ENCODE peak calls at places on chromosomes 12 and 14, in four cellular contexts. E is tibial nerve; U is CD4-positive, alpha-beta T cell; C is A673. V is an unnamed sample. For H3K9me3, the result is how much of the 10 kb centered on the place peaks cover.

GRCh38 chr12:8661016-8661415 is 1.6 kb downstream of the MFAP5 start:
- DNase-seq in E (no peak), U (no peak), C (no peak), V (no peak)

GRCh38 chr14:100487304-100487703 is 99.9 kb downstream of the BEGAIN start:
- DNase-seq in C (no peak), E (no peak), U (no peak), V (no peak)

GRCh38 chr14:71056168-71056567 is 148.9 kb downstream of the PCNX1 start:
- DNase-seq in C (no peak), U (no peak), E (no peak), V (no peak)

GRCh38 chr12:123908884-123909807 is 63.5 kb downstream of the CCDC92 start:
- DNase-seq in E (no peak), U (no peak), C (no peak), V (no peak)

GRCh38 chr14:104554608-104555401 is 24.8 kb upstream of the C14orf180 start:
- DNase-seq in E (no peak), U (no peak), C (no peak), V (no peak)

GRCh38 chr14:42222924-42223471 is 616.3 kb downstream of the LRFN5 start:
- DNase-seq in U (no peak), C (peak), E (peak), V (no peak)

GRCh38 chr12:99130808-99131538 is 485.9 kb downstream of the APAF1 start:
- DNase-seq in E (no peak), C (peak), U (no peak), V (no peak)

GRCh38 chr12:72390146-72390545 is 118.0 kb downstream of the TRHDE start:
- DNase-seq in U (no peak), E (no peak), C (peak), V (no peak)

GRCh38 chr14:104603623-104604401 is 760 bp downstream of the TMEM179 start:
- DNase-seq in E (no peak), U (no peak), C (no peak), V (no peak)

GRCh38 chr14:47195582-47195981 is 479.8 kb downstream of the MDGA2 start:
- DNase-seq in U (no peak), C (no peak), E (no peak), V (no peak)

GRCh38 chr14:96568646-96569045 is 66.5 kb downstream of the PAPOLA start:
- DNase-seq in U (no peak), E (no peak), C (no peak), V (no peak)

GRCh38 chr12:709631-710030 is 42.7 kb upstream of the WNK1 start:
- DNase-seq in U (no peak), E (no peak), C (no peak), V (no peak)

GRCh38 chr12:55073043-55074022 is 52.9 kb upstream of the OR9K2 start:
- DNase-seq in C (peak), U (peak), E (peak), V (peak)

GRCh38 chr14:21084988-21085853 is 13.2 kb downstream of the ZNF219 start:
- DNase-seq in C (no peak), U (no peak), E (no peak), V (no peak)

GRCh38 chr14:72049462-72049861 is 117.2 kb downstream of the RGS6 start:
- DNase-seq in C (peak), E (no peak), U (no peak), V (no peak)

DNA sequence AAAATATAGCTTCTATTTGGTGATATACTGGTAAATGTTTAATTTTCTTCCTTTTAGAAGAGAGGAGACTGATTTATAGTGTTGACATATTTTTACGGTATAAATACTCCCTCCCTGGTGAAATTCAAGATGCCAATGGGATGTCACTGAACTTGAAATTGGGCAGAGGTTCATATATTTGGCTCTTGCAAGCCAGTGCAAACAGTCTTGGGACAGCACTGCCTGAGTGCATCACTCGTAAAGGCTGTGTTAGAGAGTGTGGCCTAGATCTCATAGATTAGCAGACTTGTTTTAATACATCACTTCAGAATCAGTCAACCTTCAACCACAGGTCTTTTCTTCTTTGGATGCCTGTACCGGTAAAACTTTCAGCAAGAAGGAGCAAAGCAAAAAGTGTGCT is 681.0 kb downstream of the NRXN3 start:
- DNase-seq in C (no peak), U (no peak), E (no peak), V (no peak)
- H3K27ac ChIP-seq in C (no peak), U (no peak), E (no peak), V (no peak)

DNA sequence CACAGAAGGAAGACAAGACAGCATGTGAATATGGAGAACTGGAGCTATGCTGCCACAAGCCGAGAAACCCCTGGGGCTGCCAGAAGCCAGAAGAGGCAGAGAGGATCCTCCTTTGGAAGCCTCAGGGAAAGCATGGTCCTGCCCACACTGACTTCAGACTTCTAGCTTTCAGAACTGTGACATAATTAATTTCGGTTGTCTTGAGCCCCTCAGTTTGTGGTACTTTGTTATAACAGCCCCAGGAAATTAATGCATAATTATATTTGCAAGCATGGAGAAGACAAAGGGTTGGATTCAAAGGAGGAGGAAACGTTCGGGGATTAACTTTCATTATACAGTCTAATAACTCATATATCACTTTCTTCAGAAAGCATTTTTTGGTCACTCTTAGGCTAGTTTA is 1501.7 kb upstream of the FLRT2 start:
- DNase-seq in C (peak), U (no peak), E (no peak), V (no peak)
- H3K9me3 ChIP-seq in C (under half), U (under half), E (under half), V (under half)

GRCh38 chr12:2805146-2805525 is 7.3 kb upstream of the ITFG2 start:
- DNase-seq in E (no peak), C (no peak), U (no peak), V (no peak)

GRCh38 chr12:2801044-2801783 is 6.4 kb downstream of the FKBP4 start:
- DNase-seq in C (no peak), E (no peak), U (no peak), V (no peak)

GRCh38 chr12:2804390-2805145 is 7.9 kb upstream of the ITFG2 start:
- DNase-seq in E (peak), C (peak), U (no peak), V (no peak)

GRCh38 chr12:2806700-2807099 is 5.8 kb upstream of the ITFG2 start:
- DNase-seq in E (no peak), U (no peak), C (no peak), V (no peak)

GRCh38 chr12:2803635-2804380 is 8.7 kb upstream of the ITFG2 start:
- DNase-seq in C (no peak), U (no peak), E (no peak), V (no peak)
- H3K27ac ChIP-seq in C (no peak), U (no peak), E (peak), V (no peak)

GRCh38 chr12:64773386-64773785 is 14.2 kb upstream of the GNS start:
- DNase-seq in U (no peak), E (no peak), C (no peak), V (no peak)
- H3K9me3 ChIP-seq in U (under half), E (under half), C (under half), V (under half)

DNA sequence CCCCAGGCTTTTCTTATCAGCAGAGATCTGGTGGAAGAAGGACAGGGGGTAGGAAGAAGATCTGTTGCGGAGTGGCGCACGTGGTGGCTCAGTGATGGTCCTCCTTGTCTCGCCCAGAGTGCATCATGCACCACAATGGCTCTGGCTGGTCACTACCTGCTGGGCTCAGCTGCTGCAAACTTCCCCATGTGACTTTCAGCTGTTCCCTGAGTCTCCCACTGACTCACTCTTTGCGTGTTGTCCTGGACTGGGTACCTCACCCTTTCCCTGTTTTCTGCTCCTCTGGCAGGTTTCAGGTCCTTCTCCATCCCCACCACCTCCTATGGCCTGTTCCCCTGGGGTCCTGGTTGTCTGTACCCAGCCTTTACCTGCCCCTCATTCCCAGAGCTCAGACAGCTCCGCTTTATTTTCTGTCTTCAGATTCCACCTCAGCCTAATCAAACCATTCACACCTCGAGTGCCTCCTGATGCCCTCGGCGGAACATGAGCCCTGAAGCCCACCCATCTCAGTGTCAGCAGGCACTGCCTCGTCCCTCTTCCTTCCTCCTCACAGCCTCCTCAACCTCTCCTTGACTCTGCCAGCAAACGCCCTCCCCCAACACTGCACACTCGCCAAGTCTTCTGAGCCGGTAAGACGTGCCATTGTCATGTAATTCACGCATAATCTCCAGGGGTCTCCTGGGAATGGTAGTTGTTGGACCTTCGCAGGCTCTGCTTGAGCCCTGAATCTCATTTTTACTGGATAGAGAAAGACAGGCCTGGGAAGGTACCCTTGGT is 1.8 kb downstream of the C1R start:
- DNase-seq in U (no peak), C (peak), E (no peak), V (no peak)
- H3K27ac ChIP-seq in U (no peak), C (no peak), E (peak), V (no peak)

GRCh38 chr12:105522166-105522825 is 191.8 kb downstream of the C12orf75 start:
- DNase-seq in U (no peak), C (no peak), E (no peak), V (no peak)

GRCh38 chr12:105524961-105525360 is 194.5 kb downstream of the C12orf75 start:
- DNase-seq in U (no peak), C (no peak), E (no peak), V (no peak)

DNA sequence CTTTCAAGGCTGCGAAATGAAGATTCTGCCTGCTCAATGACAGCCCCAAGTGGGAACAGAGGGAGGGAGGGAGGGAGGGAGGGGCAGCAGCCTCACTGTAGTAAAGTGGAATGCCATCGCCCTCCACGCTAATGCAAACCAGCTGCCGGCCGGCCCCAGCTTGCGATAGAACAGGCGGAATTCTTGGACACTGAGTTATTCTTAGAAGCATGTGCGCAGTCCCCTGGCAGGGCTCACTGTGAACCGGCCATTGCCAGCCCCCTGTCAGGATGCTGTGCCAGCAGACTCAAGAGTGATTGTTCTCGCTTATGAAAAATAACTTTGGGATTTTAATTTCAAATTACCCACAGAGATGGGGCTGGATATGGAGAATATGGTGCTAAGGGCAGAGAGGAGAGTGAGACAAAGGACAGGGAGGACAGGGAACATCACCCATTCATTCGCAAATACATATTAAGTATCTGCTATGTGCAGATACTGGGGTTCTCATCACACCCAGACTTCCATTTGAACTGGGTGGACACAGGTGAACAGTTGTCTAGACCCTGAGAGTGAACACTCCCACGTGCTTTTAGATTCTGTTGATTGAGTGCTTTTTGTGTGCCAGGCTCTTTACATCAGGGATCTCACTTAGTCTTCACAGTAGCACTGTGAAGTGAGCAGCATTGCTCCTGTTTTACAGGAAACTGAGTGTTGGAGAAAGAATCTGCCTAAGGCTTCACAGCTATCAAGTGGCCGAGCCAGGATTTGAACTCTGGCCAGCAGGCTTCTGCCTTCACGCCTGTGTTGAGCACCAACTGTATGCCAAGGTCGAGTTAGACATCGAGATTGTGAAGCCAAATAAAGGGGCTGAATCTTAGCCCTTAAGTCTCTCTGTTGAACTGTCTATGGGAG is 192.9 kb downstream of the C12orf75 start:
- DNase-seq in C (peak), E (peak), U (no peak), V (no peak)
- H3K9me3 ChIP-seq in C (under half), E (under half), U (under half), V (under half)

GRCh38 chr14:77187649-77188012 is 6.0 kb downstream of the TMEM63C start:
- DNase-seq in U (no peak), C (no peak), E (no peak), V (no peak)
- H3K27ac ChIP-seq in U (no peak), C (no peak), E (no peak), V (no peak)

DNA sequence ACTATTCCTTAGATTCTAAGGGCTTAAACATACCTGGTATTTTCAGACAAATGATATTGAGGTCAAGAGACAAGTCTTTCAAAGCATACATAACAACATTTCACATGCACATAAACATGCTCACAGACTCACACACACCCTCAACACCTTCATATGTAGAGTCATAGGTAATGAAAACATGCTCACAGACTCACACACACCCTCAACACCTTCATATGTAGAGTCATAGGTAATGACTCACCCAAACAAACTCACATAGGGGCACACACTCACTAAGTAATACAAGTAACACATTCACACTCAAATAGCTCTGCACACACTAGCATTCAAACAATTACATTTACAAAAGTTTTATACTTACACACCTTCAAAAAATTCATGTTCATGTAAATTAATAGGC is 975.5 kb downstream of the TMEM121 start:
- DNase-seq in E (no peak), C (no peak), U (no peak), V (no peak)
- H3K9me3 ChIP-seq in E (under half), C (under half), U (under half), V (under half)